ENCODE peak calls at places on chromosomes 6 and 20, in five cellular contexts. One of them, this sample, is unnamed.

GRCh38 chr6:11615214-11615602 is 77.7 kb downstream of the TMEM170B start:
- DNase-seq in H1: no peak
- DNase-seq in HepG2: no peak
- DNase-seq in GM12878: no peak
- DNase-seq in K562: no peak
- DNase-seq in this sample: no peak

GRCh38 chr6:150761771-150762170 is 103.7 kb upstream of the MTHFD1L start:
- DNase-seq in H1: no peak
- DNase-seq in K562: no peak
- DNase-seq in GM12878: no peak
- DNase-seq in HepG2: no peak
- DNase-seq in this sample: no peak

GRCh38 chr20:10730629-10731183 is 56.9 kb upstream of the JAG1 start:
- DNase-seq in HepG2: no peak
- DNase-seq in K562: no peak
- DNase-seq in GM12878: no peak
- DNase-seq in H1: no peak
- DNase-seq in this sample: no peak

GRCh38 chr6:143405381-143406154 is 44.9 kb downstream of the ADAT2 start:
- DNase-seq in HepG2: no peak
- DNase-seq in H1: no peak
- DNase-seq in GM12878: no peak
- DNase-seq in K562: no peak
- DNase-seq in this sample: no peak

GRCh38 chr20:36950432-36951197 is 893 bp downstream of the SAMHD1 start:
- DNase-seq in GM12878: no peak
- DNase-seq in HepG2: no peak
- DNase-seq in K562: no peak
- DNase-seq in H1: no peak
- DNase-seq in this sample: no peak

GRCh38 chr6:108782231-108783041 is 65.8 kb upstream of the ARMC2 start:
- DNase-seq in GM12878: no peak
- DNase-seq in K562: peak; percentile 68
- DNase-seq in H1: peak; percentile 73
- DNase-seq in HepG2: peak; percentile 40
- DNase-seq in this sample: peak; percentile 88

GRCh38 chr6:31829633-31830492 is 2.3 kb downstream of the HSPA1B start:
- DNase-seq in H1: no peak
- DNase-seq in HepG2: no peak
- DNase-seq in K562: no peak
- DNase-seq in GM12878: no peak
- DNase-seq in this sample: no peak

GRCh38 chr6:30238178-30238795 is 25.1 kb upstream of the TRIM26 start:
- DNase-seq in K562: no peak
- DNase-seq in H1: no peak
- DNase-seq in HepG2: peak; percentile 60
- DNase-seq in GM12878: no peak
- DNase-seq in this sample: peak; percentile 44

GRCh38 chr6:7042056-7042653 is 65.6 kb upstream of the RREB1 start:
- DNase-seq in K562: peak; percentile 41
- DNase-seq in GM12878: no peak
- DNase-seq in HepG2: peak; percentile 46
- DNase-seq in H1: no peak
- DNase-seq in this sample: no peak

GRCh38 chr6:169865346-169866139 is 114.1 kb downstream of the ERMARD start:
- DNase-seq in H1: no peak
- DNase-seq in GM12878: no peak
- DNase-seq in HepG2: no peak
- DNase-seq in K562: no peak
- DNase-seq in this sample: no peak

GRCh38 chr20:35398660-35399144 is 13.1 kb downstream of the UQCC1 start:
- DNase-seq in H1: no peak
- DNase-seq in HepG2: peak; percentile 30
- DNase-seq in K562: no peak
- DNase-seq in GM12878: no peak
- DNase-seq in this sample: no peak

GRCh38 chr6:166179704-166180103 is 12.1 kb upstream of the TBXT start:
- DNase-seq in K562: no peak
- DNase-seq in GM12878: no peak
- DNase-seq in H1: no peak
- DNase-seq in HepG2: no peak
- DNase-seq in this sample: no peak

GRCh38 chr6:24430086-24430485 is 27.4 kb downstream of the MRS2 start:
- DNase-seq in HepG2: no peak
- DNase-seq in K562: no peak
- DNase-seq in H1: no peak
- DNase-seq in GM12878: no peak
- DNase-seq in this sample: no peak

GRCh38 chr6:23265270-23265669 is 695.9 kb downstream of the HDGFL1 start:
- DNase-seq in H1: no peak
- DNase-seq in K562: no peak
- DNase-seq in HepG2: no peak
- DNase-seq in GM12878: no peak
- DNase-seq in this sample: no peak

GRCh38 chr6:72552938-72553337 is 68.9 kb upstream of the KCNQ5 start:
- DNase-seq in GM12878: no peak
- DNase-seq in HepG2: no peak
- DNase-seq in K562: no peak
- DNase-seq in H1: no peak
- DNase-seq in this sample: no peak

GRCh38 chr20:16308754-16309153 is 264.5 kb downstream of the KIF16B start:
- DNase-seq in K562: no peak
- DNase-seq in GM12878: no peak
- DNase-seq in HepG2: no peak
- DNase-seq in H1: no peak
- DNase-seq in this sample: no peak

GRCh38 chr6:28568515-28569108 is 42.9 kb downstream of the GPX5 start:
- DNase-seq in K562: no peak
- DNase-seq in HepG2: no peak
- DNase-seq in H1: no peak
- DNase-seq in GM12878: no peak
- DNase-seq in this sample: no peak

GRCh38 chr6:119078449-119079287 is at the start of gene FAM184A:
- DNase-seq in H1: peak; percentile 7
- DNase-seq in K562: peak; percentile 84
- DNase-seq in HepG2: peak; percentile 55
- DNase-seq in GM12878: no peak
- DNase-seq in this sample: peak; percentile 90

GRCh38 chr6:37495199-37495913 is 4.3 kb downstream of the CCDC167 start:
- DNase-seq in K562: no peak
- DNase-seq in GM12878: no peak
- DNase-seq in H1: no peak
- DNase-seq in HepG2: no peak
- DNase-seq in this sample: peak; percentile 66

GRCh38 chr6:143999406-143999805 is 8.7 kb downstream of the PLAGL1 start:
- DNase-seq in HepG2: no peak
- DNase-seq in K562: no peak
- DNase-seq in H1: no peak
- DNase-seq in GM12878: no peak
- DNase-seq in this sample: no peak

GRCh38 chr20:34703573-34704176 is 469 bp upstream of the TP53INP2 start:
- DNase-seq in HepG2: peak; percentile 81
- DNase-seq in K562: peak; percentile 35
- DNase-seq in GM12878: no peak
- DNase-seq in H1: no peak
- DNase-seq in this sample: peak; percentile 60

GRCh38 chr6:145214570-145214969 is 520.8 kb downstream of the EPM2A start:
- DNase-seq in GM12878: no peak
- DNase-seq in H1: no peak
- DNase-seq in K562: no peak
- DNase-seq in HepG2: peak; percentile 47
- DNase-seq in this sample: peak; percentile 4

GRCh38 chr6:88561974-88562736 is 396.0 kb upstream of the CNR1 start:
- DNase-seq in K562: no peak
- DNase-seq in H1: no peak
- DNase-seq in GM12878: no peak
- DNase-seq in HepG2: no peak
- DNase-seq in this sample: no peak

GRCh38 chr6:82331031-82331773 is 32.4 kb upstream of the TPBG start:
- DNase-seq in H1: no peak
- DNase-seq in HepG2: no peak
- DNase-seq in K562: no peak
- DNase-seq in GM12878: no peak
- DNase-seq in this sample: no peak

DNA sequence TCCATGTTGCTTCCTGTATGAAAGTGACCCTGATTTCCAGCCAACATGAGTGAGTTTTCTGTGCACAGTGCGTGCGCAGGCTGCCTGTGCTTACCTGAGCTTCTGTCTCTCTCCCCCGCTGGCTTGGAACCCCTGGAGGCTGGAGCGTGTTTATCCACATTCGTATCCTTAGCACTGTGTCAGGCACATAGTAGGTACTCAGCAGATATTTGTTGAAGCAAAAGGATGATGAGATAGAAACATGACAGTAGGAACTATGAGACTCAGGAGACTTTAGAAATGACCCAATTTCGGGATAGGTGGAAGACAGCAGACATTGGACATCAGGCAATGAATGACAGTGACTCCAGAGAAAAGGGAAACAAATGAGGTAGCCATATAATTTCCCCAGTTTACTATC is 15.2 kb downstream of the TUBB2B start:
- DNase-seq in HepG2: no peak
- DNase-seq in GM12878: no peak
- DNase-seq in H1: no peak
- DNase-seq in K562: no peak
- DNase-seq in this sample: no peak
- H3K4me2 ChIP-seq in HepG2: no peak overlapping the region
- H3K4me2 ChIP-seq in GM12878: no peak overlapping the region
- H3K4me2 ChIP-seq in H1: no peak overlapping the region
- H3K4me2 ChIP-seq in K562: peak overlapping the region; percentile 47
- H3K4me2 ChIP-seq in this sample: no peak overlapping the region

GRCh38 chr6:137162692-137163303 is 10.6 kb downstream of the IL22RA2 start:
- DNase-seq in K562: no peak
- DNase-seq in HepG2: no peak
- DNase-seq in H1: no peak
- DNase-seq in GM12878: no peak
- DNase-seq in this sample: no peak

GRCh38 chr6:137166247-137167098 is 7.0 kb downstream of the IL22RA2 start:
- DNase-seq in GM12878: no peak
- DNase-seq in K562: no peak
- DNase-seq in HepG2: no peak
- DNase-seq in H1: no peak
- DNase-seq in this sample: no peak

GRCh38 chr6:137163732-137164318 is 9.6 kb downstream of the IL22RA2 start:
- DNase-seq in K562: no peak
- DNase-seq in H1: no peak
- DNase-seq in HepG2: no peak
- DNase-seq in GM12878: no peak
- DNase-seq in this sample: no peak

GRCh38 chr6:137167702-137168377 is 5.6 kb downstream of the IL22RA2 start:
- DNase-seq in K562: no peak
- DNase-seq in GM12878: no peak
- DNase-seq in HepG2: no peak
- DNase-seq in H1: no peak
- DNase-seq in this sample: no peak

GRCh38 chr6:137165375-137166246 is 7.8 kb downstream of the IL22RA2 start:
- DNase-seq in H1: no peak
- DNase-seq in HepG2: peak; percentile 35
- DNase-seq in GM12878: peak; percentile 85
- DNase-seq in K562: no peak
- DNase-seq in this sample: peak; percentile 17
- TF ChIP-seq GABPA in H1: no peak
- TF ChIP-seq GABPA in HepG2: no peak
- TF ChIP-seq GABPA in GM12878: no peak
- TF ChIP-seq GABPA in K562: no peak
- TF ChIP-seq GABPA in this sample: no peak

GRCh38 chr20:33065785-33066184 is 12.1 kb downstream of the BPIFB3 start:
- DNase-seq in K562: no peak
- DNase-seq in H1: no peak
- DNase-seq in HepG2: no peak
- DNase-seq in GM12878: no peak
- DNase-seq in this sample: no peak
- H3K4me2 ChIP-seq in K562: no peak overlapping the region
- H3K4me2 ChIP-seq in H1: no peak overlapping the region
- H3K4me2 ChIP-seq in HepG2: no peak overlapping the region
- H3K4me2 ChIP-seq in GM12878: no peak overlapping the region
- H3K4me2 ChIP-seq in this sample: no peak overlapping the region

DNA sequence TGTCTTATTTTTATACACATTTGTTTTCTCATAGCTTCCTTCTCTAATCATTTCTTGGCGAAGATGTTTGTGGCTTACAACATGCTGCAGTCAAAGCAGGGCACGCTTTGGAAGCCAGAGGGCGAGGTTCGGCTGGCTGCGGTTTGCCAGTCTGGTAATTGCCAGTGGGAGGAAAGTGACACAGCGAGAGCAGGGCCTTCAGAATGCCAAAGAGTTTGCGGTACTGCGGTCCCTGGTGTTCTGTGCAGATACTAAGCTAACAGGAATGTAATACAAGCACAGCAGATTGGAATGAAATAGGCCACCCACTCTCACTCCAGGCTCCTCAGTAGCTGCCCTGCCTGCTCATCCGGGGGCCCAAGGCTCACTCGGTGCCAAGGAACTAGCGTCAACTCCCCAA is 58.7 kb upstream of the TGM3 start:
- DNase-seq in K562: no peak
- DNase-seq in HepG2: no peak
- DNase-seq in GM12878: no peak
- DNase-seq in H1: no peak
- DNase-seq in this sample: no peak
- TF ChIP-seq GABPA in K562: no peak
- TF ChIP-seq GABPA in HepG2: no peak
- TF ChIP-seq GABPA in GM12878: no peak
- TF ChIP-seq GABPA in H1: no peak
- TF ChIP-seq GABPA in this sample: no peak

This sample was measured in SK-N-SH.